ENCODE peak calls at places on chromosomes 16 and 17, in four cellular contexts. One of them, this sample, is unnamed.
A peak's percentile ranks its signal among the peaks of the same experiment; 100 is the strongest.

GRCh38 chr16:50428116-50428515 is 59.3 kb upstream of the BRD7 start:
- DNase-seq in colonic mucosa: no peak
- DNase-seq in astrocyte of the cerebellum: no peak
- DNase-seq in Peyer's patch: no peak
- DNase-seq in this sample: no peak

GRCh38 chr17:21458036-21458435 is 81.9 kb downstream of the KCNJ12 start:
- DNase-seq in colonic mucosa: no peak
- DNase-seq in astrocyte of the cerebellum: no peak
- DNase-seq in Peyer's patch: no peak
- DNase-seq in this sample: peak; percentile 77

GRCh38 chr17:64357191-64357981 is 33.3 kb downstream of the PECAM1 start:
- DNase-seq in colonic mucosa: peak; percentile 30
- DNase-seq in astrocyte of the cerebellum: peak; percentile 99
- DNase-seq in Peyer's patch: no peak
- DNase-seq in this sample: peak; percentile 74

GRCh38 chr17:51119415-51120356 is 982 bp downstream of the SPAG9 start:
- DNase-seq in colonic mucosa: peak; percentile 58
- DNase-seq in astrocyte of the cerebellum: peak; percentile 32
- DNase-seq in Peyer's patch: peak; percentile 71
- DNase-seq in this sample: peak; percentile 87

GRCh38 chr16:4214215-4214621 is 27.7 kb downstream of the SRL start:
- DNase-seq in colonic mucosa: no peak
- DNase-seq in astrocyte of the cerebellum: peak; percentile 94
- DNase-seq in Peyer's patch: peak; percentile 59
- DNase-seq in this sample: no peak

GRCh38 chr17:28572294-28573099 is 1.2 kb upstream of the PIGS start:
- DNase-seq in colonic mucosa: peak; percentile 35
- DNase-seq in astrocyte of the cerebellum: no peak
- DNase-seq in Peyer's patch: peak; percentile 66
- DNase-seq in this sample: peak; percentile 61

GRCh38 chr17:82033359-82034085 is 2.0 kb downstream of the RAC3 start:
- DNase-seq in colonic mucosa: no peak
- DNase-seq in astrocyte of the cerebellum: no peak
- DNase-seq in Peyer's patch: no peak
- DNase-seq in this sample: no peak

GRCh38 chr17:4739122-4740024 is at the start of the genes CXCL16 and ZMYND15:
- DNase-seq in colonic mucosa: peak; percentile 77
- DNase-seq in astrocyte of the cerebellum: no peak
- DNase-seq in Peyer's patch: peak; percentile 85
- DNase-seq in this sample: peak; percentile 83

GRCh38 chr17:82086941-82087906 is 10.8 kb downstream of the FASN start:
- DNase-seq in colonic mucosa: no peak
- DNase-seq in astrocyte of the cerebellum: no peak
- DNase-seq in Peyer's patch: no peak
- DNase-seq in this sample: no peak

GRCh38 chr17:27530791-27531391 is 74.6 kb downstream of the KSR1 start:
- DNase-seq in colonic mucosa: no peak
- DNase-seq in astrocyte of the cerebellum: no peak
- DNase-seq in Peyer's patch: no peak
- DNase-seq in this sample: no peak

GRCh38 chr17:8253801-8254200 is 4.7 kb downstream of the PFAS start:
- DNase-seq in colonic mucosa: peak; percentile 27
- DNase-seq in astrocyte of the cerebellum: no peak
- DNase-seq in Peyer's patch: peak; percentile 73
- DNase-seq in this sample: peak; percentile 80

GRCh38 chr17:57388326-57388725 is 132.0 kb downstream of the MSI2 start:
- DNase-seq in colonic mucosa: no peak
- DNase-seq in astrocyte of the cerebellum: no peak
- DNase-seq in Peyer's patch: no peak
- DNase-seq in this sample: no peak

GRCh38 chr17:67891481-67892119 is 66.3 kb downstream of the BPTF start:
- DNase-seq in colonic mucosa: no peak
- DNase-seq in astrocyte of the cerebellum: peak; percentile 12
- DNase-seq in Peyer's patch: no peak
- DNase-seq in this sample: no peak

GRCh38 chr17:17346428-17347233 is 43.5 kb downstream of the NT5M start:
- DNase-seq in colonic mucosa: no peak
- DNase-seq in astrocyte of the cerebellum: no peak
- DNase-seq in Peyer's patch: no peak
- DNase-seq in this sample: peak; percentile 47

GRCh38 chr16:619476-620100 is 11.2 kb upstream of the WFIKKN1 start:
- DNase-seq in colonic mucosa: no peak
- DNase-seq in astrocyte of the cerebellum: no peak
- DNase-seq in Peyer's patch: no peak
- DNase-seq in this sample: no peak

GRCh38 chr17:45170976-45171337 is 9.3 kb downstream of the HEXIM2 start:
- DNase-seq in colonic mucosa: peak; percentile 64
- DNase-seq in astrocyte of the cerebellum: no peak
- DNase-seq in Peyer's patch: peak; percentile 61
- DNase-seq in this sample: peak; percentile 63

GRCh38 chr16:14545346-14545884 is 84.6 kb downstream of the PARN start:
- DNase-seq in colonic mucosa: no peak
- DNase-seq in astrocyte of the cerebellum: no peak
- DNase-seq in Peyer's patch: no peak
- DNase-seq in this sample: no peak

GRCh38 chr17:66287911-66288310 is 14.5 kb upstream of the PRKCA start:
- DNase-seq in colonic mucosa: peak; percentile 64
- DNase-seq in astrocyte of the cerebellum: no peak
- DNase-seq in Peyer's patch: peak; percentile 70
- DNase-seq in this sample: no peak

GRCh38 chr16:75251280-75252048 is at the start of gene BCAR1:
- DNase-seq in colonic mucosa: peak; percentile 91
- DNase-seq in astrocyte of the cerebellum: no peak
- DNase-seq in Peyer's patch: peak; percentile 93
- DNase-seq in this sample: peak; percentile 98

GRCh38 chr16:70157105-70157476 is 16.5 kb upstream of the CLEC18C start:
- DNase-seq in colonic mucosa: peak; percentile 14
- DNase-seq in astrocyte of the cerebellum: no peak
- DNase-seq in Peyer's patch: peak; percentile 46
- DNase-seq in this sample: no peak

GRCh38 chr16:4200781-4201137 is 41.1 kb downstream of the SRL start:
- DNase-seq in colonic mucosa: no peak
- DNase-seq in astrocyte of the cerebellum: no peak
- DNase-seq in Peyer's patch: no peak
- DNase-seq in this sample: no peak

GRCh38 chr16:67529639-67530012 is 997 bp downstream of the RIPOR1 start:
- DNase-seq in colonic mucosa: no peak
- DNase-seq in astrocyte of the cerebellum: no peak
- DNase-seq in Peyer's patch: no peak
- DNase-seq in this sample: no peak

GRCh38 chr17:81483085-81483861 is 29.3 kb downstream of the ACTG1 start:
- DNase-seq in colonic mucosa: peak; percentile 32
- DNase-seq in astrocyte of the cerebellum: no peak
- DNase-seq in Peyer's patch: no peak
- DNase-seq in this sample: peak; percentile 80

GRCh38 chr16:22318690-22319358 is 21.6 kb downstream of the POLR3E start:
- DNase-seq in colonic mucosa: peak; percentile 56
- DNase-seq in astrocyte of the cerebellum: no peak
- DNase-seq in Peyer's patch: peak; percentile 67
- DNase-seq in this sample: peak; percentile 91

GRCh38 chr17:37060966-37061365 is 112.2 kb downstream of the AATF start:
- DNase-seq in colonic mucosa: no peak
- DNase-seq in astrocyte of the cerebellum: no peak
- DNase-seq in Peyer's patch: no peak
- DNase-seq in this sample: peak; percentile 31

GRCh38 chr16:9438991-9439390 is 347.5 kb downstream of the HAPSTR1 start:
- DNase-seq in colonic mucosa: no peak
- DNase-seq in astrocyte of the cerebellum: no peak
- DNase-seq in Peyer's patch: no peak
- DNase-seq in this sample: no peak

GRCh38 chr16:47278571-47278970 is 134.8 kb upstream of the NETO2 start:
- DNase-seq in colonic mucosa: no peak
- DNase-seq in astrocyte of the cerebellum: no peak
- DNase-seq in Peyer's patch: no peak
- DNase-seq in this sample: no peak

GRCh38 chr17:18978655-18979054 is 25.9 kb downstream of the FAM83G start:
- DNase-seq in colonic mucosa: no peak
- DNase-seq in astrocyte of the cerebellum: no peak
- DNase-seq in Peyer's patch: no peak
- DNase-seq in this sample: no peak

GRCh38 chr16:54407596-54407995 is 121.0 kb upstream of the IRX3 start:
- DNase-seq in colonic mucosa: no peak
- DNase-seq in astrocyte of the cerebellum: peak; percentile 58
- DNase-seq in Peyer's patch: no peak
- DNase-seq in this sample: peak; percentile 5

GRCh38 chr16:81198635-81199034 is 39.9 kb upstream of the BCO1 start:
- DNase-seq in colonic mucosa: no peak
- DNase-seq in astrocyte of the cerebellum: no peak
- DNase-seq in Peyer's patch: no peak
- DNase-seq in this sample: no peak

GRCh38 chr17:6040473-6040872 is 29.7 kb upstream of the WSCD1 start:
- DNase-seq in colonic mucosa: no peak
- DNase-seq in astrocyte of the cerebellum: no peak
- DNase-seq in Peyer's patch: no peak
- DNase-seq in this sample: no peak

GRCh38 chr17:27858621-27859305 is 34.4 kb downstream of the LYRM9 start:
- DNase-seq in colonic mucosa: no peak
- DNase-seq in astrocyte of the cerebellum: no peak
- DNase-seq in Peyer's patch: no peak
- DNase-seq in this sample: no peak

GRCh38 chr16:48438414-48438813 is 53.2 kb upstream of the SIAH1 start:
- DNase-seq in colonic mucosa: no peak
- DNase-seq in astrocyte of the cerebellum: no peak
- DNase-seq in Peyer's patch: no peak
- DNase-seq in this sample: no peak

GRCh38 chr17:82236142-82236971 is 7.5 kb downstream of the SLC16A3 start:
- DNase-seq in colonic mucosa: peak; percentile 78
- DNase-seq in astrocyte of the cerebellum: no peak
- DNase-seq in Peyer's patch: peak; percentile 88
- DNase-seq in this sample: peak; percentile 95

GRCh38 chr17:3535253-3535995 is 22.2 kb downstream of the TRPV3 start:
- DNase-seq in colonic mucosa: peak; percentile 51
- DNase-seq in astrocyte of the cerebellum: peak; percentile 19
- DNase-seq in Peyer's patch: peak; percentile 69
- DNase-seq in this sample: peak; percentile 94

GRCh38 chr17:63696381-63696961 is 3.5 kb downstream of the LIMD2 start:
- DNase-seq in colonic mucosa: no peak
- DNase-seq in astrocyte of the cerebellum: no peak
- DNase-seq in Peyer's patch: no peak
- DNase-seq in this sample: peak; percentile 93

GRCh38 chr17:144936-145670 is 7.7 kb downstream of the SCGB1C2 start:
- DNase-seq in colonic mucosa: peak; percentile 12
- DNase-seq in astrocyte of the cerebellum: no peak
- DNase-seq in Peyer's patch: peak; percentile 43
- DNase-seq in this sample: no peak

GRCh38 chr16:27784351-27785306 is 234.7 kb downstream of the KATNIP start:
- DNase-seq in colonic mucosa: no peak
- DNase-seq in astrocyte of the cerebellum: no peak
- DNase-seq in Peyer's patch: no peak
- DNase-seq in this sample: no peak

GRCh38 chr17:54221499-54221898 is 398.8 kb downstream of the KIF2B start:
- DNase-seq in colonic mucosa: no peak
- DNase-seq in astrocyte of the cerebellum: no peak
- DNase-seq in Peyer's patch: no peak
- DNase-seq in this sample: no peak
- H3K4me3 ChIP-seq in colonic mucosa: no peak overlapping the region
- H3K4me3 ChIP-seq in astrocyte of the cerebellum: no peak overlapping the region
- H3K4me3 ChIP-seq in Peyer's patch: no peak overlapping the region
- H3K4me3 ChIP-seq in this sample: no peak overlapping the region

GRCh38 chr17:76383645-76384221 is 676 bp upstream of the SPHK1 start:
- DNase-seq in colonic mucosa: peak; percentile 44
- DNase-seq in astrocyte of the cerebellum: no peak
- DNase-seq in Peyer's patch: peak; percentile 61
- DNase-seq in this sample: peak; percentile 89
- TF ChIP-seq CTCF in colonic mucosa: no peak
- TF ChIP-seq CTCF in astrocyte of the cerebellum: peak; percentile 24
- TF ChIP-seq CTCF in Peyer's patch: no peak
- TF ChIP-seq CTCF in this sample: peak; percentile 64

DNA sequence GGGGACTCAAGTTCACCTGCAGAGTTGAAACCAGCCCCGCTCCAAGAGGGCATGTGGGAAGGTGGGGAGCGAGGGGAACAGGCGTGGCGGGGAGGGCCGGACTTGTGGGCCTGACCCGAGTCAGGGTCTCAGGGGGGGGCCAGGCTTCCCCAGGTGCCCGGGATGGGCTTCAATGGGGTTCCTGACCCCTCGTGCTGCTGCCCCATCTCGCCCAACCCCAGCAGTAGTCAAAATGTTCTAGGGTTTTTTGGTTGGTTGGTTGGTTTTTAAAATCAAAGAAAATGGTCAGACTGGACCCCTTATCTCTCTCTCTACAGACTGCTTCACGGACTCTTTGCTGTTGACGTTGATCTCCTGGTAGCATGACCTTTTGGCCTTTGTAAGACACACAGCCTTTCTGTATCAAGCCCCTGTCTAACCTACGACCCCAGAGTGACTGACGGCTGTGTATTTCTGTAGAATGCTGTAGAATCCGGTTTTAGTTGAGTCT is 69.5 kb downstream of the AMFR start:
- DNase-seq in colonic mucosa: no peak
- DNase-seq in astrocyte of the cerebellum: no peak
- DNase-seq in Peyer's patch: peak; percentile 46
- DNase-seq in this sample: peak; percentile 47
- H3K4me3 ChIP-seq in colonic mucosa: no peak overlapping the region
- H3K4me3 ChIP-seq in astrocyte of the cerebellum: peak overlapping the region; percentile 26
- H3K4me3 ChIP-seq in Peyer's patch: peak overlapping the region; percentile 43
- H3K4me3 ChIP-seq in this sample: peak overlapping the region; percentile 61

DNA sequence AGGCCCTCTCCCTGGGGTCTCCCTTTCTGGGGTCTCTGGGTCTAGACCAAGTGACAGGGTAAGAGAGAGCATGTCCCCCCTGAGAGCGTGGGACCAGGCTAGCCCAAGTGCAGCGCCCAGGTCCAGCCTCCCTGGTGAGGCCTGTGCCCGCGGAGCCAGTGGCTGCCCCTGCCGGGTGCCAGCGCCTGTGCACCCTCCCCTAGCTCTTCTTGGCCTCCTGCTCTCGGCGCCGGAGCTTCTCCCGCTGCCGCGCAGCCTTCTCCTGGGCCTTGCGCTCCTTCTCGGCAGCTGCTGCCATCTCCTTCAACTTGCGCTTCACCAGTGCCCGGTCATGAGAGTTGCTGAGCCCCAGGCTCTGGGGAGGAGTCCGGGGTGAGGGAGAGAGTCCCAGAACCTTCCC is 17.3 kb downstream of the SAMD14 start:
- DNase-seq in colonic mucosa: no peak
- DNase-seq in astrocyte of the cerebellum: no peak
- DNase-seq in Peyer's patch: peak; percentile 72
- DNase-seq in this sample: no peak
- TF ChIP-seq CTCF in colonic mucosa: no peak
- TF ChIP-seq CTCF in astrocyte of the cerebellum: no peak
- TF ChIP-seq CTCF in Peyer's patch: peak; percentile 44
- TF ChIP-seq CTCF in this sample: no peak

GRCh38 chr16:2487517-2487842 is 12.6 kb downstream of the TBC1D24 start:
- DNase-seq in colonic mucosa: no peak
- DNase-seq in astrocyte of the cerebellum: no peak
- DNase-seq in Peyer's patch: no peak
- DNase-seq in this sample: peak; percentile 33
- H3K4me3 ChIP-seq in colonic mucosa: no peak overlapping the region
- H3K4me3 ChIP-seq in astrocyte of the cerebellum: no peak overlapping the region
- H3K4me3 ChIP-seq in Peyer's patch: no peak overlapping the region
- H3K4me3 ChIP-seq in this sample: no peak overlapping the region

DNA sequence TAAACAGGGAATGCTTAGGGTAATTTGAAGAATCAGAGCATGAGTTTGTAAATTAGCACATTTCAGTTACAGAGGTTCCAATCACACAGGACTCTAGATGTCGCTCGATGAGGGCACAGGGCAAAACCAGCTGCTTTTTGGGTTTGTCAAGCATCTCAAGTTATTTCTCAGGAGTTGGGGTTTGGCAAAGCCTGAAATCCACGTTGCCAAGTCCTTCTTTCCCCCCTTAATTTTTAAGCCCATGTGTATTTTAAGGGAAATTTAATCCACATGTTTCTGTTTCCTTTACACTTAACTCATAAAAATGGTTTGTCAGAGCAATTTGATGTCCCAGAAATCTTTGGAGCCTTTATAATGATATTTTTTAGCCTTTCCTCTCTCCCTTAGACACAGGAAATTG is 146.9 kb downstream of the ANKFN1 start:
- DNase-seq in colonic mucosa: no peak
- DNase-seq in astrocyte of the cerebellum: no peak
- DNase-seq in Peyer's patch: no peak
- DNase-seq in this sample: no peak
- TF ChIP-seq CTCF in colonic mucosa: no peak
- TF ChIP-seq CTCF in astrocyte of the cerebellum: no peak
- TF ChIP-seq CTCF in Peyer's patch: no peak
- TF ChIP-seq CTCF in this sample: no peak